ENCODE peak calls at places on chromosomes 5 and 9, in six cellular contexts. P, S, X, H, M and A are unnamed samples.

GRCh38 chr5:132771559-132771998 is 5.5 kb downstream of the SEPTIN8 start:
- DNase-seq in S (peak), M (no peak), X (peak), P (no peak), H (peak), A (no peak)

GRCh38 chr5:22852807-22853670 is at the start of gene CDH12:
- DNase-seq in H (no peak), X (peak), M (no peak), P (peak), S (no peak), A (peak)

GRCh38 chr9:87336914-87337333 is 160.7 kb upstream of the DAPK1 start:
- DNase-seq in P (peak), H (peak), X (peak), S (peak), M (no peak), A (peak)

GRCh38 chr5:15286659-15287058 is 213.3 kb upstream of the FBXL7 start:
- DNase-seq in X (no peak), S (no peak), H (no peak), P (no peak), M (no peak), A (no peak)

GRCh38 chr9:12640021-12640587 is 53.1 kb upstream of the TYRP1 start:
- DNase-seq in M (no peak), P (no peak), S (peak), X (peak), H (peak), A (peak)

GRCh38 chr9:72602629-72603028 is 81.2 kb downstream of the TMC1 start:
- DNase-seq in S (peak), P (no peak), M (no peak), X (no peak), H (no peak), A (no peak)

GRCh38 chr5:142845402-142845901 is 75.3 kb downstream of the ARHGAP26 start:
- DNase-seq in H (no peak), X (no peak), M (no peak), S (no peak), P (no peak), A (no peak)

GRCh38 chr5:76579166-76579765 is 43.9 kb downstream of the F2RL2 start:
- DNase-seq in X (no peak), S (peak), H (no peak), P (no peak), M (no peak), A (no peak)

GRCh38 chr5:96408276-96408777 is 24.7 kb downstream of the PCSK1 start:
- DNase-seq in H (no peak), S (peak), P (no peak), M (no peak), X (no peak), A (no peak)

GRCh38 chr9:137243626-137244485 is 2.8 kb downstream of the TUBB4B start:
- DNase-seq in P (peak), H (no peak), X (no peak), S (peak), M (no peak), A (no peak)

GRCh38 chr5:56615750-56616149 is 199.6 kb upstream of the MAP3K1 start:
- DNase-seq in H (no peak), P (no peak), M (no peak), X (no peak), S (no peak), A (peak)

GRCh38 chr9:131217321-131218031 is 58.8 kb downstream of the FAM78A start:
- DNase-seq in M (no peak), P (no peak), X (no peak), H (no peak), S (no peak), A (no peak)

GRCh38 chr5:107830750-107831149 is 160.0 kb upstream of the EFNA5 start:
- DNase-seq in M (no peak), S (no peak), H (no peak), P (no peak), X (no peak), A (no peak)

GRCh38 chr9:38253200-38253599 is 139.3 kb upstream of the ALDH1B1 start:
- DNase-seq in P (no peak), S (no peak), H (no peak), X (no peak), M (no peak), A (no peak)

GRCh38 chr9:132498811-132499210 is 83.6 kb upstream of the BARHL1 start:
- DNase-seq in H (no peak), M (no peak), S (no peak), X (no peak), P (no peak), A (no peak)

GRCh38 chr9:109192732-109193361 is 25.8 kb upstream of the FRRS1L start:
- DNase-seq in M (no peak), S (peak), P (no peak), X (peak), H (no peak), A (peak)

GRCh38 chr5:40619406-40619805 is 60.3 kb upstream of the PTGER4 start:
- DNase-seq in X (no peak), P (no peak), H (no peak), M (no peak), S (peak), A (no peak)

GRCh38 chr5:32329395-32329834 is 16.7 kb upstream of the MTMR12 start:
- DNase-seq in X (peak), M (peak), P (peak), S (peak), H (no peak), A (peak)

GRCh38 chr5:33079548-33079947 is 361.2 kb upstream of the TARS1 start:
- DNase-seq in H (no peak), M (no peak), P (no peak), S (no peak), X (no peak), A (no peak)

GRCh38 chr9:116490321-116490720 is 196.8 kb upstream of the TRIM32 start:
- DNase-seq in H (no peak), S (peak), X (no peak), M (no peak), P (no peak), A (no peak)

GRCh38 chr9:130518943-130519772 is 60.2 kb upstream of the FUBP3 start:
- DNase-seq in P (no peak), M (no peak), H (no peak), X (no peak), S (no peak), A (no peak)

GRCh38 chr5:151082274-151082902 is 1.6 kb upstream of the TNIP1 start:
- DNase-seq in S (no peak), H (no peak), X (no peak), M (no peak), P (no peak), A (peak)

GRCh38 chr9:129458663-129459549 is 162.0 kb downstream of the C9orf50 start:
- DNase-seq in M (peak), H (no peak), P (peak), S (no peak), X (peak), A (no peak)

GRCh38 chr5:29197636-29198035 is 1995.8 kb upstream of the CDH6 start:
- DNase-seq in H (no peak), M (no peak), X (no peak), P (no peak), S (no peak), A (no peak)

GRCh38 chr9:118331622-118332045 is 627.4 kb downstream of the TLR4 start:
- DNase-seq in H (no peak), S (peak), M (no peak), X (no peak), P (no peak), A (no peak)

GRCh38 chr9:86923061-86923460 is 24.2 kb downstream of the GAS1 start:
- DNase-seq in P (no peak), S (no peak), H (no peak), X (no peak), M (no peak), A (no peak)

GRCh38 chr9:63817622-63818518 is 1467.1 kb downstream of the FOXD4L5 start:
- DNase-seq in S (peak), M (peak), X (peak), P (peak), H (no peak), A (peak)

GRCh38 chr5:119218830-119219782 is 136.7 kb upstream of the TNFAIP8 start:
- DNase-seq in H (no peak), M (no peak), X (no peak), P (no peak), S (peak), A (no peak)

GRCh38 chr9:107547772-107548297 is 58.3 kb upstream of the KLF4 start:
- DNase-seq in H (no peak), X (peak), S (peak), M (no peak), P (no peak), A (no peak)

GRCh38 chr5:6780802-6781391 is 67.7 kb downstream of the TENT4A start:
- DNase-seq in S (peak), M (no peak), H (no peak), X (no peak), P (peak), A (peak)

GRCh38 chr5:125412561-125413535 is 666.4 kb upstream of the ZNF608 start:
- DNase-seq in X (peak), S (peak), H (peak), M (no peak), P (no peak), A (peak)

GRCh38 chr5:170223906-170224305 is 8.9 kb upstream of the C5orf58 start:
- DNase-seq in H (no peak), M (no peak), S (no peak), X (no peak), P (no peak), A (no peak)

GRCh38 chr5:111121926-111122325 is 29.8 kb downstream of the WDR36 start:
- DNase-seq in M (no peak), P (no peak), X (no peak), H (no peak), S (no peak), A (no peak)

GRCh38 chr5:153827407-153827806 is 211.3 kb downstream of the FAM114A2 start:
- DNase-seq in X (no peak), S (peak), M (no peak), P (no peak), H (no peak), A (no peak)

GRCh38 chr5:87210743-87211142 is 56.9 kb upstream of the RASA1 start:
- DNase-seq in M (no peak), X (peak), H (no peak), S (no peak), P (no peak), A (no peak)

GRCh38 chr5:165130656-165131055 is 1625.2 kb downstream of the MAT2B start:
- DNase-seq in X (no peak), M (no peak), P (no peak), S (no peak), H (no peak), A (no peak)
- H3K4me3 ChIP-seq in X (no peak), M (no peak), P (no peak), S (no peak), H (no peak), A (no peak)

GRCh38 chr9:23769307-23769935 is 56.6 kb downstream of the ELAVL2 start:
- DNase-seq in H (peak), X (no peak), S (peak), M (no peak), P (no peak), A (peak)
- H3K4me3 ChIP-seq in H (no peak), X (no peak), S (no peak), M (no peak), P (no peak), A (no peak)

DNA sequence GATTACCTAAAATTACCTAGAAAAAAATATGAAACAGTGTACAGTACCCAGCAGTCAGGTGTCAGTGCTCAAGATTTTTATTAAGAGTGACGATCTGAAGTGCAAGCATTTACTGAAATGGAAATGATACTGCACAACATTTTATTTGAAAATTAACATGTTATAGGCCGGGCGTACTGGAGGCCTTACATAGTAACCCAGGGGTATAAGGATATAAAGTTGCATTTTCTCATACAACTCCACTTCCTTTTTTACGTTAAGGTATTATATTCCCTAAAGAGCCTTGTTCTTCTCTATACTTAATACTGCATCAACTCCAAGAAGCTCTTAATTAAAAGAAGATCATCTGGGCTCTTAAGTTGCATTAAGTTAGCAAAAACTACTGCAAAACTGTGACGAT is 3.3 kb downstream of the MAT2B start:
- DNase-seq in H (no peak), M (no peak), S (no peak), X (no peak), P (no peak), A (no peak)
- H3K4me3 ChIP-seq in H (peak), M (peak), S (peak), X (no peak), P (no peak), A (no peak)

GRCh38 chr9:101462558-101462957 is 27.0 kb upstream of the ALDOB start:
- DNase-seq in X (no peak), M (no peak), H (peak), P (no peak), S (peak), A (no peak)
- H3K4me3 ChIP-seq in X (no peak), M (no peak), H (no peak), P (no peak), S (no peak), A (no peak)

DNA sequence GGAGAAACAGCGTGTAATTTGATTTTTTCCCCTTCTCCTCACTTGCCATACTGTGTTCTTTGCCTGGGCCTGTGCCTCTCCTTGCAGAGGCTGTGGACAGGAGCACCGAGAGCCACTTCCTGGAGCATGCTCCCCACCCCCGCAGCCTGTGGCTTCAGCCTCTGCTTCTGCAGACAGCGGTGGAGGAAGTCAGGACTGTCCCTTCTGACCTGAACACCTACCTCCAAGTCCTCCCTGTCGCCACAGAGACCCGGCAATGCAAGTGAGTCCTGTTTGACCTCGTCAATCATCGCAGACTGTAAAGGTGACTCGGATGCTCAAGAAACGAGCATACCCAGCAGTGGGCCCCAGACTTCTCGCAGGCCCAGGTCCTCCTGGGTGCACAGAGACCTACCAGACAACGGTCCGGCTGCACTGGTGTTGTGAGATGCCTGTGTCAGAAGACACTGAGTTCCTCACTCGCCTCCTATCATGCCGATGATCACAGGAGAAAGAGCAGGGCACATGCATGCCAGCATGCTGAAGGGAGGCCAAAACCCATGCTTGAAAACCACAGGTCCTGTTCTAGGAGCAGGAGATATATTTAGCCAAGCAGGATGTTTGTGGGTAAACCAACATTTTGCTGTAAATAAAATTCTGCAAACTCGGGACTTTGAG is 198.8 kb downstream of the AUH start:
- DNase-seq in X (no peak), P (peak), H (no peak), S (no peak), M (no peak), A (no peak)
- H3K4me3 ChIP-seq in X (no peak), P (no peak), H (no peak), S (no peak), M (no peak), A (no peak)

GRCh38 chr5:100853582-100853981 is 49.5 kb downstream of the ST8SIA4 start:
- DNase-seq in M (no peak), H (no peak), P (no peak), S (no peak), X (no peak), A (no peak)

GRCh38 chr5:100855295-100855694 is 47.8 kb downstream of the ST8SIA4 start:
- DNase-seq in H (no peak), X (no peak), M (no peak), S (no peak), P (no peak), A (no peak)

GRCh38 chr5:100852051-100852450 is 51.0 kb downstream of the ST8SIA4 start:
- DNase-seq in X (no peak), P (no peak), S (no peak), M (no peak), H (no peak), A (no peak)

GRCh38 chr5:100854594-100854993 is 48.5 kb downstream of the ST8SIA4 start:
- DNase-seq in H (no peak), M (no peak), X (no peak), P (no peak), S (no peak), A (no peak)

GRCh38 chr5:100852988-100853449 is 50.1 kb downstream of the ST8SIA4 start:
- DNase-seq in M (no peak), S (no peak), X (no peak), H (no peak), P (no peak), A (no peak)
- H3K4me3 ChIP-seq in M (no peak), S (no peak), X (no peak), H (no peak), P (no peak), A (no peak)

GRCh38 chr9:35690447-35691324 is 961 bp upstream of the TPM2 start:
- DNase-seq in P (peak), M (peak), X (peak), H (no peak), S (peak), A (peak)
- H3K4me3 ChIP-seq in P (peak), M (peak), X (peak), H (peak), S (peak), A (peak)

DNA sequence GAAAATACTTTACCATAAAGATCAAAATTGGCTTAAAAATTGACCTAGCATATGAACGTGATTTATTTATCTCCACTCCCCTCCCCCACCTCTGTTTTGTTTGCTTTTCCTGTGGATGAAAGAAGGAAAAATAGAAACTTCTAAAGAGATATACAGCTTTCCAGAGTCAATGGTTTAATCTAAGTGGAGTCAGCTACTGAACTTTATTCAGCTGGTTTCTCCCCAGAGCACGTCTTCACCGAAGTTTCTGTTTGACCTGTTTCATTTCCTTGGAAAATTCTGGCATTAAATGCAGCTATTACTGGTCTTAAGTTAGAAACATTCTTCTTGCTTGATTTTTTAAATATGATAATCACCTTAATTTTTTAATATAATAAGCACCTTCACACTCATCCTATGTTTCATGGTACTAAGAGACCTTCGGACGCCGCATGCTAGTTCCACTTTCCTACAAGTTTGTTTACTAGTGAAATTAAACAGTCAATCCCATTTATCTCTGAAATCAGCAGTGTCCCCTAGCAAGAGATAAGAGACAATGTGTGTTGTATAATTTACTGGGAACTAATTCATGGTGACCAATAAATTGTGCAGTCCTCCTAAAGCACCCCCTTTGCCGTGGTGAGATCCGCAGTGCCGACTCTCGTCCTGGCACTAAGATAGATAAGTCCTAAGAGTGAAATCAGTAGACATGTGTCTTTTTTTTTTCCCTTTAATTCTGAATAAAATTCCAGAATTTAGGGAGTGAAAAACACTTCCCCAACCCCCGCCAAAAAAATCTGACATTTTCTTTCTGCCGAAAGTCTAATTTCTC is 89.9 kb downstream of the ARL15 start:
- DNase-seq in H (no peak), S (no peak), P (no peak), X (no peak), M (no peak), A (no peak)
- H3K4me3 ChIP-seq in H (peak), S (no peak), P (no peak), X (no peak), M (no peak), A (no peak)

GRCh38 chr5:166957763-166958162 is 1333.7 kb upstream of the WWC1 start:
- DNase-seq in S (no peak), M (no peak), H (no peak), P (no peak), X (no peak), A (peak)

GRCh38 chr5:166961938-166962337 is 1329.5 kb upstream of the WWC1 start:
- DNase-seq in P (no peak), S (no peak), X (no peak), M (no peak), H (no peak), A (no peak)

GRCh38 chr5:166961028-166961427 is 1330.4 kb upstream of the WWC1 start:
- DNase-seq in H (no peak), S (peak), M (no peak), X (no peak), P (no peak), A (peak)

DNA sequence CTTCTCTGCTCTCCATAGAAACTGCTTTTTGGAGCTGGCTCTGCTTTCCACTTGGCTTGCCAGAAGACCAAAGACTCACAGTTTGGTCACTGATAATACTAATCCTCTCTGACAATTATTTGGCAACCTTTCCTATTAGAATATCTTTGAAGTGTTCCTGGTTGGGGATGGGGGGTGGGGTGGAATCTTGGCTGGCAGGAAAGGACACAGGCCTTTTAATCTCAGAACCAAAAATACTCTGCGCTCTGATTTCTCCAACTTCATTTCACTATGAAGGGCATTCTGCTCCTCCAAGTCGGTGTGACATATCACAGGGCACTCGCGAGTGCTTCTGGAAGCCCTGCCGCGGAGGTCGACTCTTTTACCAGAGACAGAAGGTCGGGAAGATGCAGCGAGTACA is 1329.0 kb upstream of the WWC1 start:
- DNase-seq in X (no peak), S (no peak), M (no peak), H (no peak), P (no peak), A (no peak)
- H3K4me3 ChIP-seq in X (no peak), S (no peak), M (no peak), H (no peak), P (no peak), A (no peak)